ENCODE peak calls at places on chromosomes 5 and 9, in five cellular contexts. G is cardiac fibroblast, K is gastrocnemius medialis, D is AG10803, I is lower lobe of right lung. Z is an unnamed sample.

GRCh38 chr5:178464431-178465048 is 125.7 kb downstream of the COL23A1 start:
- DNase-seq in G (no peak), K (no peak), D (no peak), I (no peak), Z (no peak)

GRCh38 chr5:81151546-81151945 is 81.6 kb upstream of the CKMT2 start:
- DNase-seq in G (peak; percentile 61), K (no peak), D (peak; percentile 42), I (no peak), Z (peak; percentile 31)

GRCh38 chr5:24401767-24402166 is 243.0 kb downstream of the CDH10 start:
- DNase-seq in G (peak; percentile 1), K (no peak), D (no peak), I (no peak), Z (no peak)

GRCh38 chr5:1723957-1724821 is 75.4 kb downstream of the MRPL36 start:
- DNase-seq in G (no peak), K (no peak), D (no peak), I (peak; percentile 22), Z (no peak)

GRCh38 chr9:109793196-109793595 is 13.2 kb downstream of the PALM2AKAP2 start:
- DNase-seq in G (peak; percentile 86), K (no peak), D (peak; percentile 95), I (no peak), Z (peak; percentile 87)

GRCh38 chr9:27150758-27151431 is 41.9 kb downstream of the TEK start:
- DNase-seq in G (peak; percentile 33), K (no peak), D (peak; percentile 75), I (no peak), Z (peak; percentile 84)

GRCh38 chr5:131966551-131966950 is 21.1 kb upstream of the MEIKIN start:
- DNase-seq in G (no peak), K (no peak), D (no peak), I (no peak), Z (no peak)

GRCh38 chr5:154477382-154478223 is 424 bp downstream of the HAND1 start:
- DNase-seq in G (peak; percentile 17), K (no peak), D (no peak), I (no peak), Z (peak; percentile 21)

GRCh38 chr5:166535641-166536040 is 1755.8 kb upstream of the WWC1 start:
- DNase-seq in G (no peak), K (no peak), D (no peak), I (no peak), Z (no peak)

GRCh38 chr5:58459860-58460726 is at the start of gene PLK2:
- DNase-seq in G (peak; percentile 96), K (peak; percentile 88), D (peak; percentile 94), I (peak; percentile 95), Z (peak; percentile 97)

GRCh38 chr5:172123269-172123692 is 64.7 kb downstream of the STK10 start:
- DNase-seq in G (peak; percentile 78), K (no peak), D (peak; percentile 94), I (no peak), Z (peak; percentile 91)

GRCh38 chr5:135567661-135568060 is 11.1 kb downstream of the CXCL14 start:
- DNase-seq in G (no peak), K (no peak), D (no peak), I (no peak), Z (no peak)

GRCh38 chr9:36031774-36032565 is 4.7 kb upstream of the RECK start:
- DNase-seq in G (no peak), K (no peak), D (peak; percentile 62), I (no peak), Z (no peak)

GRCh38 chr5:79966479-79966878 is 24.6 kb downstream of the MTX3 start:
- DNase-seq in G (no peak), K (no peak), D (no peak), I (no peak), Z (no peak)

GRCh38 chr9:133934512-133935221 is 57.5 kb downstream of the VAV2 start:
- DNase-seq in G (peak; percentile 69), K (no peak), D (no peak), I (no peak), Z (peak; percentile 62)

GRCh38 chr5:96729156-96729555 is 67.0 kb downstream of the CAST start:
- DNase-seq in G (no peak), K (no peak), D (no peak), I (no peak), Z (no peak)

GRCh38 chr5:15695171-15695676 is 195.2 kb downstream of the FBXL7 start:
- DNase-seq in G (peak; percentile 55), K (no peak), D (peak; percentile 63), I (no peak), Z (peak; percentile 50)

GRCh38 chr9:132879443-132880310 is 979 bp downstream of the SPACA9 start:
- DNase-seq in G (peak; percentile 13), K (no peak), D (no peak), I (no peak), Z (peak; percentile 4)

GRCh38 chr5:2011481-2012411 is 129.0 kb upstream of the IRX4 start:
- DNase-seq in G (no peak), K (no peak), D (no peak), I (no peak), Z (no peak)

GRCh38 chr9:6502399-6502798 is 89.4 kb downstream of the UHRF2 start:
- DNase-seq in G (peak; percentile 37), K (no peak), D (no peak), I (no peak), Z (no peak)

GRCh38 chr5:151250346-151251000 is 2.5 kb upstream of the GM2A start:
- DNase-seq in G (no peak), K (no peak), D (no peak), I (no peak), Z (no peak)

GRCh38 chr9:121201045-121201737 is 478 bp downstream of the RAB14 start:
- DNase-seq in G (no peak), K (peak; percentile 6), D (no peak), I (peak; percentile 68), Z (no peak)

GRCh38 chr9:978117-978830 is 1.8 kb downstream of the DMRT3 start:
- DNase-seq in G (no peak), K (no peak), D (no peak), I (no peak), Z (no peak)

GRCh38 chr9:106110483-106110882 is 416.1 kb downstream of the TMEM38B start:
- DNase-seq in G (no peak), K (no peak), D (no peak), I (no peak), Z (no peak)
- TF ChIP-seq CTCF in G (no peak), K (no peak), D (no peak), I (no peak), Z (no peak)

GRCh38 chr9:8388132-8388531 is 588.6 kb upstream of the DMAC1 start:
- DNase-seq in G (no peak), K (no peak), D (no peak), I (no peak), Z (no peak)

GRCh38 chr9:8384126-8384525 is 584.5 kb upstream of the DMAC1 start:
- DNase-seq in G (no peak), K (no peak), D (peak; percentile 30), I (no peak), Z (peak; percentile 41)

GRCh38 chr9:8394341-8394740 is 594.8 kb upstream of the DMAC1 start:
- DNase-seq in G (no peak), K (no peak), D (no peak), I (no peak), Z (no peak)

GRCh38 chr9:8391566-8391965 is 592.0 kb upstream of the DMAC1 start:
- DNase-seq in G (peak; percentile 14), K (no peak), D (no peak), I (no peak), Z (peak; percentile 70)

GRCh38 chr9:8389531-8389930 is 590.0 kb upstream of the DMAC1 start:
- DNase-seq in G (no peak), K (no peak), D (no peak), I (no peak), Z (peak; percentile 16)
- H3K4me3 ChIP-seq in G (no peak overlapping the region), K (no peak overlapping the region), D (no peak overlapping the region), I (no peak overlapping the region), Z (no peak overlapping the region)

GRCh38 chr5:66769839-66770617 is 173.8 kb downstream of the MAST4 start:
- DNase-seq in G (peak; percentile 24), K (no peak), D (no peak), I (no peak), Z (peak; percentile 8)
- TF ChIP-seq CTCF in G (peak; percentile 18), K (no peak), D (peak; percentile 32), I (peak; percentile 14), Z (peak; percentile 25)

GRCh38 chr5:60797482-60798153 is 46.5 kb downstream of the ELOVL7 start:
- DNase-seq in G (no peak), K (no peak), D (no peak), I (no peak), Z (no peak)
- H3K4me3 ChIP-seq in G (no peak overlapping the region), K (no peak overlapping the region), D (no peak overlapping the region), I (no peak overlapping the region), Z (no peak overlapping the region)

DNA sequence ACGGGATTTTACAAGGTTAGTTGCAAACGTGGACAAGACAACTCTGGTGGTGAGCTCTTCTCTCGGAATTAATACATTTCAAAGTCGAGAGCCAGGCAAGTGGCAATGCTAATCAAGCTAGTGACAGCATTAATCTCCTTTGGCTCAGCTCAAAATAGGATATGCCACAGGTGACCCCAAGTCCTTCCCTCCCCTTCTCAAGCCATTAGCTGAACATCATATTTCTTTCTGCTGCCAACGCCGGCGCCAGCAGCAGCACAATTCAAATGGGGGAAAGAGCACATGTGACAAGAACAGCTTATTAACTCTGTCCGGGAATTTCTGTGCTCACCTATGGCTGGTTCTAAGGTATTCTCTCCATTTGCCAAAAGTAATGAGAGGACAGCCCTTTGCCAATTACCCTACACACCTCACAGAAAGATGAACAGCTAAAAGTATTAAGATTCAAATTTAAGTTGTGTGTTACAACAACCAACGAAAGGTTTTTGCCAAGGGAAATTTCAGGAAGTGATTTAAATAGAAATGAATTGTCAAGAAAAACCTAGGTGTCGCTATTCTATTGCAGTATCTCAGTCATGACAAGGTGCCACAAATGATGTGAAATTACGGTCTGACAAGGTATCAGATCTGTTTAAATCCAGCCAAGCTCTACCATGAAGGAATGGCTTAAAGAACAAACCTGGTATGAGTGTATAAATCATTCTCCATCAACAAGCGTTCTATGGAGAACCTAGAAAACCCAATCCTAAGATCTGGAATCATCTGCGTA is 189.9 kb downstream of the ATPSCKMT start:
- DNase-seq in G (no peak), K (no peak), D (no peak), I (no peak), Z (no peak)
- TF ChIP-seq CTCF in G (no peak), K (no peak), D (no peak), I (no peak), Z (no peak)

GRCh38 chr5:61329729-61330128 is 2.3 kb upstream of the ZSWIM6 start:
- DNase-seq in G (peak; percentile 32), K (no peak), D (no peak), I (no peak), Z (no peak)
- H3K4me3 ChIP-seq in G (peak overlapping the region; percentile 83), K (no peak overlapping the region), D (peak overlapping the region; percentile 83), I (peak overlapping the region; percentile 89), Z (peak overlapping the region; percentile 87)

DNA sequence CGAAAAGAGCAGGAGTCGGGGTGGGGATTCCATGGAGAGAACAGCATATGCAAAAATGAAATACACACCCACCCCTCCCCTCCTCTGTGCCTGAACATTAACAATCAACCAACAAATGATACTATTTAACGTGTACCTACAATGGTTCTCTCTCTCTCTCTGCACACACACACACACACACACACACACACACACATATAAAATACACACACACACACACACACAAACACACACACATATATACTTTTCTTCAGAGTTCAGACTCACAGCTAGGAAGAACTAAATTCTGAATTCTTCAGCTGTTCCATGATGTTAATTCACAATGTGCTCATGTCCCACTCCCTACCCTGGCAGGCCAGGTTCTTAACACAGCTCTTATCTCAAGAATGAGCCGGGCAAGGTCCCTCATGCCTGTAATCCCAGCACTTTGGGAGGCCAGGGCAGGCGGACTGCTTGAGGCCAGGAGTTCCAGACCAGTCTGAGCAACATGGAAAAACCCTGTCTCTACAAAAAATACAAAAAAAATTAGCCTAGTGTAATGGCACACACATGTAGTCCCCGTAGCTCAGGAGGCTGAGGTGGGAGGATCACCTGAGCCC is 16.4 kb upstream of the DENND1A start:
- DNase-seq in G (no peak), K (no peak), D (no peak), I (no peak), Z (no peak)
- TF ChIP-seq CTCF in G (no peak), K (no peak), D (no peak), I (no peak), Z (no peak)

Z was measured in fibroblast of the aortic adventitia.